ENCODE peak calls at places on chromosomes 2 and 18, in five cellular contexts. K is central memory CD8-positive, alpha-beta T cell; G is retinal pigment epithelial cell; A is CD8-positive, alpha-beta memory T cell; T is skeletal muscle cell. Z is an unnamed sample.

GRCh38 chr18:3357516-3357915 is 92.5 kb upstream of the TGIF1 start:
- DNase-seq in K (no peak), G (no peak), A (no peak), T (no peak), Z (no peak)

GRCh38 chr2:236815746-236816145 is 246.1 kb downstream of the ACKR3 start:
- DNase-seq in K (no peak), G (no peak), A (no peak), T (no peak), Z (no peak)

GRCh38 chr2:54455584-54456525 is at the start of gene SPTBN1:
- DNase-seq in K (no peak), G (peak), A (no peak), T (peak), Z (peak)

GRCh38 chr2:128638741-128639477 is 320.2 kb upstream of the HS6ST1 start:
- DNase-seq in K (no peak), G (no peak), A (no peak), T (no peak), Z (no peak)

GRCh38 chr18:23900979-23901378 is 113.6 kb upstream of the TTC39C start:
- DNase-seq in K (no peak), G (no peak), A (no peak), T (no peak), Z (no peak)

GRCh38 chr18:11842562-11842961 is 8.7 kb upstream of the CHMP1B start:
- DNase-seq in K (no peak), G (no peak), A (no peak), T (no peak), Z (no peak)

GRCh38 chr2:240627736-240628506 is 2.6 kb downstream of the GPR35 start:
- DNase-seq in K (no peak), G (no peak), A (no peak), T (no peak), Z (peak)

GRCh38 chr2:237875234-237876055 is 16.0 kb downstream of the RAMP1 start:
- DNase-seq in K (no peak), G (no peak), A (no peak), T (no peak), Z (no peak)

GRCh38 chr2:195442458-195443175 is 214.4 kb upstream of the SLC39A10 start:
- DNase-seq in K (no peak), G (no peak), A (no peak), T (no peak), Z (no peak)

GRCh38 chr2:71618327-71619113 is 165.2 kb downstream of the DYSF start:
- DNase-seq in K (peak), G (no peak), A (no peak), T (no peak), Z (no peak)

GRCh38 chr2:4556136-4556535 is 852.8 kb downstream of the DCDC2C start:
- DNase-seq in K (no peak), G (no peak), A (no peak), T (no peak), Z (peak)

GRCh38 chr18:77071061-77071460 is 61.5 kb downstream of the MBP start:
- DNase-seq in K (no peak), G (no peak), A (no peak), T (no peak), Z (no peak)

GRCh38 chr18:824179-824578 is 12.1 kb upstream of the YES1 start:
- DNase-seq in K (no peak), G (no peak), A (no peak), T (no peak), Z (no peak)

GRCh38 chr18:615773-616172 is 19.0 kb downstream of the CLUL1 start:
- DNase-seq in K (no peak), G (no peak), A (no peak), T (no peak), Z (no peak)

GRCh38 chr2:140895378-140895777 is 1235.4 kb downstream of the LRP1B start:
- DNase-seq in K (no peak), G (no peak), A (no peak), T (no peak), Z (no peak)

GRCh38 chr18:30944773-30945172 is 97.8 kb downstream of the DSC3 start:
- DNase-seq in K (no peak), G (no peak), A (no peak), T (no peak), Z (no peak)

GRCh38 chr2:61993422-61994024 is 88.0 kb downstream of the COMMD1 start:
- DNase-seq in K (no peak), G (no peak), A (peak), T (peak), Z (no peak)

GRCh38 chr2:149004836-149005235 is 33.7 kb upstream of the LYPD6B start:
- DNase-seq in K (no peak), G (no peak), A (no peak), T (no peak), Z (no peak)

GRCh38 chr2:178628590-178628989 is 148.3 kb downstream of the PLEKHA3 start:
- DNase-seq in K (no peak), G (peak), A (no peak), T (no peak), Z (no peak)

GRCh38 chr18:13568443-13569392 is 157.6 kb downstream of the FAM210A start:
- DNase-seq in K (no peak), G (no peak), A (no peak), T (no peak), Z (no peak)

GRCh38 chr2:109117780-109118179 is 11.2 kb upstream of the SH3RF3 start:
- DNase-seq in K (no peak), G (no peak), A (no peak), T (no peak), Z (peak)

GRCh38 chr18:54147439-54147838 is 77.0 kb downstream of the MBD2 start:
- DNase-seq in K (no peak), G (no peak), A (no peak), T (no peak), Z (no peak)

GRCh38 chr2:130150181-130151144 is 5.6 kb upstream of the CCDC74B start:
- DNase-seq in K (no peak), G (no peak), A (no peak), T (no peak), Z (no peak)

GRCh38 chr2:48332286-48332685 is 197.7 kb upstream of the STON1 start:
- DNase-seq in K (no peak), G (no peak), A (no peak), T (no peak), Z (no peak)

GRCh38 chr2:238709961-238710360 is 137.9 kb upstream of the TWIST2 start:
- DNase-seq in K (no peak), G (no peak), A (no peak), T (no peak), Z (no peak)

GRCh38 chr2:1286929-1287328 is 126.3 kb upstream of the TPO start:
- DNase-seq in K (no peak), G (no peak), A (no peak), T (no peak), Z (no peak)

GRCh38 chr2:221589696-221590095 is 17.6 kb upstream of the EPHA4 start:
- DNase-seq in K (no peak), G (no peak), A (no peak), T (no peak), Z (no peak)

GRCh38 chr18:21502661-21503060 is 97.8 kb downstream of the ESCO1 start:
- DNase-seq in K (no peak), G (no peak), A (no peak), T (no peak), Z (no peak)

GRCh38 chr2:112793449-112793978 is 9.2 kb upstream of the IL1A start:
- DNase-seq in K (no peak), G (no peak), A (no peak), T (no peak), Z (no peak)

GRCh38 chr2:348517-348916 is 60.6 kb upstream of the ALKAL2 start:
- DNase-seq in K (no peak), G (no peak), A (no peak), T (peak), Z (no peak)

GRCh38 chr2:66032376-66032775 is 402.5 kb upstream of the MEIS1 start:
- DNase-seq in K (no peak), G (no peak), A (no peak), T (no peak), Z (no peak)

GRCh38 chr2:223759569-223760430 is 77.6 kb downstream of the AP1S3 start:
- DNase-seq in K (no peak), G (peak), A (no peak), T (peak), Z (no peak)

GRCh38 chr2:150474326-150475074 is 13.0 kb downstream of the RND3 start:
- DNase-seq in K (no peak), G (no peak), A (no peak), T (no peak), Z (no peak)

GRCh38 chr2:37323770-37324535 is 680 bp downstream of the PRKD3 start:
- DNase-seq in K (peak), G (no peak), A (peak), T (no peak), Z (peak)

Z was measured in gastrocnemius medialis.